ENCODE peak calls at places on chromosomes 7 and 10, in eight cellular contexts. N is H1, Y is IMR-90, H is esophagus muscularis mucosa, D is spleen, I is gastrocnemius medialis, K is adrenal gland, E is upper lobe of left lung. T is an unnamed sample.

GRCh38 chr10:42769653-42770052 is 12.9 kb upstream of the BMS1 start:
- DNase-seq in E (peak; percentile 68), K (no peak), N (no peak), Y (no peak), H (peak; percentile 26), I (no peak), D (no peak), T (no peak)

GRCh38 chr7:98831641-98832221 is 38.1 kb downstream of the TMEM130 start:
- DNase-seq in I (no peak), N (peak; percentile 87), H (no peak), Y (peak; percentile 27), K (peak; percentile 40), D (no peak), E (no peak), T (no peak)

GRCh38 chr7:44581426-44581906 is 565 bp downstream of the TMED4 start:
- DNase-seq in H (no peak), N (no peak), D (no peak), I (peak; percentile 38), Y (no peak), E (no peak), K (peak; percentile 35), T (no peak)

GRCh38 chr7:5679741-5680473 is 101.6 kb downstream of the RNF216 start:
- DNase-seq in D (peak; percentile 89), N (no peak), E (no peak), Y (no peak), I (peak; percentile 48), H (no peak), K (peak; percentile 47), T (no peak)

GRCh38 chr10:122911889-122912484 is 1.6 kb downstream of the FAM24A start:
- DNase-seq in Y (peak; percentile 52), E (no peak), N (peak; percentile 94), D (no peak), K (peak; percentile 37), I (no peak), H (no peak), T (peak; percentile 8)

GRCh38 chr7:39811161-39811614 is 138.9 kb upstream of the CDK13 start:
- DNase-seq in D (no peak), I (no peak), H (peak; percentile 74), E (no peak), N (no peak), Y (peak; percentile 25), K (no peak), T (no peak)

GRCh38 chr10:121036431-121036830 is 185.3 kb downstream of the WDR11 start:
- DNase-seq in K (no peak), D (no peak), Y (no peak), E (no peak), H (no peak), N (no peak), I (no peak), T (no peak)

GRCh38 chr10:100982916-100983830 is 4.1 kb downstream of the MRPL43 start:
- DNase-seq in I (peak; percentile 6), Y (no peak), H (no peak), D (peak; percentile 67), E (peak; percentile 77), K (no peak), N (no peak), T (no peak)

GRCh38 chr10:131755200-131755599 is 145.6 kb upstream of the PPP2R2D start:
- DNase-seq in E (no peak), H (no peak), I (no peak), K (no peak), Y (no peak), N (no peak), D (no peak), T (no peak)

GRCh38 chr7:106346678-106347217 is 62.0 kb upstream of the NAMPT start:
- DNase-seq in N (no peak), H (peak; percentile 42), Y (peak; percentile 97), D (no peak), E (no peak), I (no peak), K (no peak), T (no peak)

GRCh38 chr7:149772236-149772820 is 1.1 kb downstream of the ZNF467 start:
- DNase-seq in Y (no peak), E (peak; percentile 83), D (peak; percentile 93), K (peak; percentile 28), I (no peak), H (no peak), N (peak; percentile 68), T (no peak)

GRCh38 chr10:53983431-53983830 is 817.6 kb downstream of the PCDH15 start:
- DNase-seq in N (no peak), I (no peak), E (no peak), Y (no peak), K (no peak), H (no peak), D (no peak), T (no peak)

GRCh38 chr7:92810242-92810611 is 26.1 kb downstream of the CDK6 start:
- DNase-seq in N (no peak), K (peak; percentile 29), Y (peak; percentile 50), E (no peak), I (no peak), H (no peak), D (no peak), T (no peak)

GRCh38 chr10:122310311-122311050 is 39.4 kb downstream of the BTBD16 start:
- DNase-seq in N (no peak), H (peak; percentile 77), D (no peak), I (no peak), K (peak; percentile 68), Y (no peak), E (no peak), T (no peak)

GRCh38 chr10:46223064-46223480 is 63.7 kb upstream of the ANTXRL start:
- DNase-seq in H (no peak), N (peak; percentile 56), Y (no peak), E (no peak), I (no peak), K (no peak), D (peak; percentile 54), T (no peak)

GRCh38 chr7:152333134-152333533 is 102.7 kb downstream of the KMT2C start:
- DNase-seq in D (no peak), H (no peak), Y (no peak), E (no peak), I (no peak), N (no peak), K (no peak), T (no peak)

GRCh38 chr7:91265693-91266066 is 1.4 kb downstream of the FZD1 start:
- DNase-seq in D (peak; percentile 77), H (no peak), Y (no peak), K (no peak), N (no peak), I (no peak), E (peak; percentile 82), T (peak; percentile 23)

GRCh38 chr7:519429-519973 is at the start of gene PDGFA:
- DNase-seq in I (peak; percentile 42), Y (peak; percentile 39), N (no peak), K (peak; percentile 45), D (no peak), H (no peak), E (peak; percentile 91), T (no peak)

GRCh38 chr10:123614888-123615287 is 51.3 kb upstream of the GPR26 start:
- DNase-seq in N (peak; percentile 96), D (no peak), H (peak; percentile 88), I (no peak), E (no peak), K (peak; percentile 67), Y (peak; percentile 7), T (peak; percentile 50)

GRCh38 chr7:11236680-11237079 is 263.0 kb downstream of the PHF14 start:
- DNase-seq in N (no peak), D (no peak), H (no peak), Y (no peak), I (no peak), E (no peak), K (no peak), T (no peak)

GRCh38 chr7:151275813-151276577 is 27.5 kb upstream of the SMARCD3 start:
- DNase-seq in I (no peak), H (no peak), D (no peak), K (no peak), N (no peak), Y (no peak), E (no peak), T (peak; percentile 86)

GRCh38 chr10:30607814-30608213 is 21.7 kb downstream of the LYZL2 start:
- DNase-seq in I (no peak), D (no peak), E (no peak), K (no peak), H (no peak), N (no peak), Y (no peak), T (no peak)

DNA sequence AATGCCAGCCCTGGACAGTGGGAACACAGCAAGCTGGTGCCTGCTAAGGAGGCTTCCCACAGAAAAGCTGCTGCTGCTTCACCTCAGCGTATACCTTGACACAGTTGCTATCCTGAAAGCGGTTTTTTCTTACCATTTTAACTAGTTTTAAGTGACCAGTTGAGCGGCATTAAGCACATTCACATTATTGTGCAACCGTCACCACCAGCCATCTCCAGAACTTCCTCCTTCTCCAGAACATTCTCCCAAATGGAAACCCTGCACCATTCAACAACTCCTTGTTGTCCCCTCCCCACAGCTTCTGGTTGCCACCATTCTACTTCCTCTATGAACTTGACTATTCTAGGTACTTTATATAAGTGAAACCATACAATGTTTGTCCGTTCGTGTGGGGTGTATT is 169.8 kb downstream of the SNX10 start:
- DNase-seq in H (no peak), I (no peak), Y (no peak), K (no peak), N (no peak), D (no peak), E (no peak), T (no peak)
- TF ChIP-seq POLR2A in H (no peak), I (no peak), Y (no peak), K (no peak), N (no peak), D (no peak), E (no peak), T (no peak)

GRCh38 chr7:79217976-79218626 is 235.4 kb downstream of the MAGI2 start:
- DNase-seq in H (no peak), E (no peak), Y (no peak), D (no peak), N (no peak), K (no peak), I (no peak), T (no peak)
- TF ChIP-seq CTCF in H (no peak), E (no peak), Y (no peak), D (no peak), N (no peak), K (no peak), I (no peak), T (no peak)

GRCh38 chr10:77591238-77591880 is 46.2 kb downstream of the KCNMA1 start:
- DNase-seq in N (no peak), Y (no peak), D (peak; percentile 16), H (no peak), E (no peak), I (no peak), K (no peak), T (no peak)
- H3K27ac ChIP-seq in N (no peak overlapping the region), Y (no peak overlapping the region), D (no peak overlapping the region), H (peak overlapping the region; percentile 85), E (no peak overlapping the region), I (peak overlapping the region; percentile 99), K (peak overlapping the region; percentile 6), T (no peak overlapping the region)

DNA sequence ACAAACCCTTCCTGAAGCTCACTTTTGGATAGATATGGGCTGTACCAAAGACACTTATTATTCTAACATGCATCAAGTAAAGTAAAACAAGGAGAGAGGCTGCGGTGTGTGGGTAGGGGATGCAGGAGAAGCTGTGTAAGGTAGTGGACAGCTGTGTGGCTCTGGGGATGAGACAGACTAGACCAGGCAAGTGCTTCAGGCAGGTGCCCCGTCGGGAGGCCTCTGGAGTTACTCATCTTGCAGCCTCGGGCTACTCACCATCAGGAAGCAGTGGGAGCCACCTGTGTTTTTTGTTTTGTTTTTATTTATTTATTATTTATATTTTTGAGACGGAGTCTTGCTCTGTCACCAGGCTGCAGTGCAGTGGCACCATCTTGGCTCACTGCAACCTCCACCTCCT is 49.3 kb upstream of the NCAPG2 start:
- DNase-seq in K (no peak), Y (no peak), N (no peak), D (no peak), I (no peak), H (no peak), E (no peak), T (no peak)
- TF ChIP-seq POLR2A in K (no peak), Y (no peak), N (no peak), D (no peak), I (no peak), H (no peak), E (no peak), T (no peak)